ENCODE peak calls at places on chromosomes 3 and 15, in eight cellular contexts. Z is DMS79 treated with DMSO at 0.1 percent for 48 hours; T is psoas muscle; P is stimulated activated CD8-positive, alpha-beta memory T cell treated with anti-CD3 and anti-CD28 coated beads, Interleukin-4, amount 100 ng/mL, for 24 hours; S is RPMI8226; C is thoracic aorta; R is GF-D8; U is activated T-helper 9 cell treated with anti-CD3 and anti-CD28 coated beads, Interleukin-2, amount 50 U/mL, for 16 hours. Q is an unnamed sample.
A peak's percentile ranks its signal among the peaks of the same experiment; 100 is the strongest.

GRCh38 chr3:94596141-94596540 is 533.3 kb downstream of the NSUN3 start:
- DNase-seq in S (no peak), Z (no peak), C (no peak), R (no peak), U (no peak), P (no peak), T (no peak), Q (no peak)

GRCh38 chr3:126432361-126432760 is 37.7 kb downstream of the CFAP100 start:
- DNase-seq in U (no peak), T (no peak), R (no peak), S (no peak), Z (no peak), C (no peak), P (no peak), Q (no peak)

GRCh38 chr3:184506579-184506978 is 55.0 kb upstream of the EPHB3 start:
- DNase-seq in P (no peak), S (no peak), C (no peak), R (no peak), U (no peak), T (no peak), Z (no peak), Q (no peak)

GRCh38 chr3:185824467-185825378 is at the start of gene IGF2BP2:
- DNase-seq in P (peak; percentile 28), C (no peak), S (peak; percentile 88), R (peak; percentile 57), Z (peak; percentile 23), T (peak; percentile 54), U (no peak), Q (peak; percentile 76)

GRCh38 chr3:30259730-30260129 is 346.7 kb upstream of the TGFBR2 start:
- DNase-seq in U (no peak), P (no peak), T (no peak), C (no peak), S (no peak), R (no peak), Z (no peak), Q (no peak)

GRCh38 chr15:56244237-56244810 is 645 bp upstream of the RFX7 start:
- DNase-seq in T (peak; percentile 20), S (peak; percentile 75), U (peak; percentile 4), R (peak; percentile 35), C (no peak), P (no peak), Z (peak; percentile 33), Q (peak; percentile 33)

GRCh38 chr3:179771797-179772196 is 119.0 kb downstream of the USP13 start:
- DNase-seq in U (no peak), C (no peak), P (no peak), T (no peak), R (peak; percentile 15), S (no peak), Z (no peak), Q (no peak)

GRCh38 chr15:83340087-83340486 is 55.6 kb upstream of the BNC1 start:
- DNase-seq in Z (no peak), T (no peak), U (no peak), S (no peak), C (no peak), R (no peak), P (no peak), Q (no peak)

GRCh38 chr15:22884344-22884743 is 45.9 kb downstream of the NIPA2 start:
- DNase-seq in R (no peak), U (no peak), S (no peak), C (no peak), T (no peak), P (no peak), Z (no peak), Q (no peak)

GRCh38 chr3:117955196-117955595 is 1079.5 kb downstream of the IGSF11 start:
- DNase-seq in C (no peak), T (no peak), Z (peak; percentile 42), R (no peak), P (no peak), U (no peak), S (no peak), Q (no peak)

GRCh38 chr15:43928152-43928551 is 101.3 kb downstream of the WDR76 start:
- DNase-seq in S (no peak), U (no peak), P (no peak), T (no peak), Z (no peak), C (no peak), R (no peak), Q (no peak)

GRCh38 chr3:133464573-133464972 is 64.7 kb downstream of the BFSP2 start:
- DNase-seq in U (no peak), Z (no peak), R (no peak), S (peak; percentile 66), C (no peak), P (no peak), T (no peak), Q (no peak)

GRCh38 chr3:11509175-11510000 is 134.3 kb downstream of the VGLL4 start:
- DNase-seq in U (no peak), S (no peak), C (peak; percentile 36), P (no peak), T (peak; percentile 52), Z (peak; percentile 76), R (no peak), Q (no peak)

GRCh38 chr15:44501768-44502366 is 35.1 kb upstream of the EIF3J start:
- DNase-seq in P (no peak), S (peak; percentile 2), C (no peak), Z (no peak), U (no peak), T (no peak), R (peak; percentile 10), Q (peak; percentile 12)

GRCh38 chr3:9897408-9898372 is 5.0 kb upstream of the IL17RE start:
- DNase-seq in S (peak; percentile 74), T (no peak), Z (no peak), C (no peak), U (no peak), R (no peak), P (no peak), Q (no peak)

GRCh38 chr3:63308072-63308471 is 30.0 kb downstream of the SYNPR start:
- DNase-seq in C (no peak), Z (no peak), R (no peak), T (no peak), S (no peak), P (no peak), U (no peak), Q (no peak)

GRCh38 chr3:112061152-112061551 is 25.0 kb upstream of the C3orf52 start:
- DNase-seq in U (no peak), S (no peak), P (no peak), R (no peak), C (no peak), T (no peak), Z (no peak), Q (no peak)

GRCh38 chr3:17994167-17994566 is 251.7 kb upstream of the TBC1D5 start:
- DNase-seq in C (no peak), P (no peak), S (no peak), Z (no peak), U (no peak), T (no peak), R (no peak), Q (no peak)

GRCh38 chr15:52483712-52484111 is 45.0 kb downstream of the MYO5A start:
- DNase-seq in U (no peak), S (peak; percentile 49), C (no peak), T (no peak), Z (no peak), R (no peak), P (no peak), Q (peak; percentile 60)

GRCh38 chr3:104297617-104298016 is 1069.1 kb upstream of the ALCAM start:
- DNase-seq in S (no peak), P (no peak), C (no peak), Z (no peak), R (no peak), U (no peak), T (no peak), Q (no peak)

GRCh38 chr3:52507359-52507758 is 12.2 kb downstream of the STAB1 start:
- DNase-seq in U (no peak), P (no peak), R (no peak), S (no peak), T (no peak), C (no peak), Z (no peak), Q (no peak)

GRCh38 chr3:141876891-141877561 is 583 bp downstream of the ATP1B3 start:
- DNase-seq in C (no peak), P (peak; percentile 58), T (peak; percentile 53), R (peak; percentile 10), U (peak; percentile 58), Z (peak; percentile 49), S (peak; percentile 64), Q (peak; percentile 26)

GRCh38 chr15:92820233-92821021 is 79.7 kb upstream of the CHD2 start:
- DNase-seq in T (peak; percentile 91), S (peak; percentile 97), P (peak; percentile 79), C (peak; percentile 55), R (peak; percentile 61), Z (peak; percentile 63), U (peak; percentile 79), Q (peak; percentile 80)

GRCh38 chr3:15646924-15647511 is 45.5 kb downstream of the BTD start:
- DNase-seq in Z (no peak), R (no peak), T (peak; percentile 67), U (no peak), C (peak; percentile 40), S (peak; percentile 81), P (no peak), Q (no peak)

GRCh38 chr15:55056500-55056899 is 140.2 kb downstream of the RSL24D1 start:
- DNase-seq in C (no peak), Z (no peak), P (no peak), R (no peak), U (no peak), S (no peak), T (no peak), Q (no peak)

GRCh38 chr3:186931487-186932280 is 1.4 kb downstream of the ST6GAL1 start:
- DNase-seq in R (no peak), T (peak; percentile 35), C (no peak), S (peak; percentile 31), U (peak; percentile 56), Z (peak; percentile 76), P (peak; percentile 70), Q (no peak)

GRCh38 chr15:59933607-59934006 is 70.5 kb upstream of the FOXB1 start:
- DNase-seq in T (no peak), U (no peak), P (no peak), R (no peak), S (no peak), Z (no peak), C (no peak), Q (no peak)

GRCh38 chr3:12132881-12133280 is 25.8 kb downstream of the TIMP4 start:
- DNase-seq in T (no peak), P (no peak), C (no peak), S (no peak), U (no peak), R (no peak), Z (no peak), Q (no peak)

GRCh38 chr15:39362832-39363561 is 217.9 kb upstream of the THBS1 start:
- DNase-seq in C (no peak), T (no peak), R (no peak), Z (peak; percentile 71), P (no peak), U (no peak), S (no peak), Q (no peak)

GRCh38 chr3:39592306-39592705 is 124.8 kb downstream of the MOBP start:
- DNase-seq in U (no peak), R (no peak), S (no peak), P (no peak), Z (no peak), T (no peak), C (no peak), Q (no peak)

GRCh38 chr3:139520028-139520737 is 19.4 kb downstream of the RBP1 start:
- DNase-seq in Z (no peak), U (no peak), P (no peak), R (no peak), T (no peak), S (no peak), C (no peak), Q (no peak)

GRCh38 chr3:108153451-108153981 is 62.7 kb upstream of the CD47 start:
- DNase-seq in R (no peak), U (no peak), Z (no peak), P (peak; percentile 30), T (no peak), C (no peak), S (peak; percentile 57), Q (peak; percentile 33)

GRCh38 chr3:161171639-161172552 is 49.2 kb upstream of the NMD3 start:
- DNase-seq in P (no peak), Z (peak; percentile 2), T (no peak), S (no peak), C (no peak), U (no peak), R (no peak), Q (no peak)

GRCh38 chr15:90889736-90890456 is 5.6 kb downstream of the FES start:
- DNase-seq in P (no peak), R (no peak), U (no peak), S (no peak), C (no peak), Z (no peak), T (no peak), Q (no peak)